ENCODE peak calls at places on chromosomes 16 and 17, in five cellular contexts. J is substantia nigra, F is activated T-cell treated with anti-CD3 and anti-CD28 coated beads for 1 hour, A is memory B cell, E is breast epithelium. Q is an unnamed sample.
A peak's percentile ranks its signal among the peaks of the same experiment; 100 is the strongest.

GRCh38 chr17:39996162-39996561 is 15.6 kb downstream of the PSMD3 start:
- DNase-seq in E (no peak), J (no peak), F (no peak), A (no peak), Q (no peak)

GRCh38 chr16:3282103-3282746 is 1.1 kb upstream of the ZNF263 start:
- DNase-seq in A (no peak), F (no peak), E (no peak), J (no peak), Q (peak; percentile 79)

GRCh38 chr17:1785925-1786324 is 24.1 kb downstream of the SERPINF1 start:
- DNase-seq in J (no peak), E (no peak), A (no peak), F (no peak), Q (no peak)

GRCh38 chr17:53227514-53227913 is 595.2 kb upstream of the KIF2B start:
- DNase-seq in J (no peak), A (no peak), F (no peak), E (no peak), Q (no peak)

GRCh38 chr16:75555213-75555706 is 792 bp downstream of the TMEM231 start:
- DNase-seq in F (no peak), A (no peak), J (peak; percentile 89), E (peak; percentile 77), Q (no peak)

GRCh38 chr16:8858994-8859912 is 9.6 kb downstream of the CARHSP1 start:
- DNase-seq in A (no peak), F (no peak), E (no peak), J (no peak), Q (no peak)

GRCh38 chr17:14080847-14081251 is 11.5 kb downstream of the COX10 start:
- DNase-seq in F (no peak), J (no peak), A (no peak), E (no peak), Q (no peak)

GRCh38 chr16:51131619-51132018 is 19.5 kb downstream of the SALL1 start:
- DNase-seq in A (no peak), J (no peak), F (no peak), E (no peak), Q (no peak)

GRCh38 chr17:2347805-2348685 is 10.7 kb downstream of the SGSM2 start:
- DNase-seq in F (no peak), J (no peak), E (peak; percentile 85), A (no peak), Q (no peak)

GRCh38 chr17:7219812-7220592 is at the start of the genes ACADVL and DLG4:
- DNase-seq in F (peak; percentile 66), J (peak; percentile 93), E (peak; percentile 96), A (peak; percentile 40), Q (no peak)

GRCh38 chr16:50613281-50613991 is 65.2 kb downstream of the NKD1 start:
- DNase-seq in E (no peak), A (no peak), J (no peak), F (no peak), Q (no peak)

GRCh38 chr17:19254651-19255050 is 17.5 kb downstream of the EPN2 start:
- DNase-seq in E (no peak), A (no peak), F (no peak), J (no peak), Q (no peak)

GRCh38 chr17:57747221-57748017 is 2.3 kb upstream of the CCDC182 start:
- DNase-seq in J (peak; percentile 23), F (peak; percentile 6), E (no peak), A (peak; percentile 47), Q (peak; percentile 36)

GRCh38 chr17:1298616-1299015 is 19.2 kb downstream of the TRARG1 start:
- DNase-seq in A (no peak), J (no peak), F (peak; percentile 23), E (no peak), Q (no peak)

GRCh38 chr17:15955793-15956541 is 11.0 kb downstream of the ADORA2B start:
- DNase-seq in F (no peak), E (no peak), A (no peak), J (no peak), Q (no peak)